ENCODE peak calls at places on chromosomes 4 and X, in nine cellular contexts. J is ascending aorta, H is psoas muscle, S is K562, K is left lung, D is fibroblast of lung, R is neural progenitor cell, X is pancreas, V is astrocyte. O is an unnamed sample. For H3K27me3, the result is how much of the 10 kb centered on the place peaks cover.

GRCh38 chrX:11412715-11413623 is 119.8 kb downstream of the AMELX start:
- DNase-seq in J (no peak), H (no peak), S (peak), K (no peak), D (no peak), R (no peak), X (no peak), V (peak), O (no peak)

GRCh38 chr4:8208565-8208964 is 9.5 kb downstream of the SH3TC1 start:
- DNase-seq in J (no peak), H (no peak), S (no peak), K (no peak), D (no peak), R (no peak), X (no peak), V (no peak), O (no peak)

GRCh38 chrX:20285513-20285912 is 18.8 kb upstream of the RPS6KA3 start:
- DNase-seq in J (no peak), H (no peak), S (no peak), K (no peak), D (no peak), R (no peak), X (no peak), V (no peak), O (no peak)

GRCh38 chr4:52996261-52997131 is 134.4 kb downstream of the RASL11B start:
- DNase-seq in J (peak), H (peak), S (no peak), K (no peak), D (peak), R (no peak), X (peak), V (peak), O (peak)

GRCh38 chrX:17278961-17279360 is 96.0 kb upstream of the NHS start:
- DNase-seq in J (no peak), H (no peak), S (no peak), K (no peak), D (no peak), R (no peak), X (no peak), V (no peak), O (no peak)

GRCh38 chr4:61520688-61521160 is 320.6 kb downstream of the ADGRL3 start:
- DNase-seq in J (no peak), H (no peak), S (no peak), K (peak), D (peak), R (no peak), X (no peak), V (peak), O (no peak)

GRCh38 chr4:177356191-177356590 is 46.5 kb downstream of the NEIL3 start:
- DNase-seq in J (no peak), H (no peak), S (no peak), K (no peak), D (peak), R (no peak), X (no peak), V (peak), O (no peak)

GRCh38 chr4:22466582-22466981 is 49.3 kb downstream of the ADGRA3 start:
- DNase-seq in J (no peak), H (no peak), S (no peak), K (no peak), D (no peak), R (no peak), X (no peak), V (no peak), O (no peak)

GRCh38 chr4:128286474-128287158 is 997 bp downstream of the PGRMC2 start:
- DNase-seq in J (no peak), H (no peak), S (peak), K (no peak), D (peak), R (peak), X (no peak), V (peak), O (no peak)

GRCh38 chr4:59091376-59092142 is 1981.4 kb upstream of the IGFBP7 start:
- DNase-seq in J (no peak), H (no peak), S (no peak), K (no peak), D (no peak), R (no peak), X (no peak), V (no peak), O (peak)

GRCh38 chrX:109886122-109886761 is 116.7 kb upstream of the TMEM164 start:
- DNase-seq in J (no peak), H (no peak), S (peak), K (no peak), D (peak), R (peak), X (peak), V (no peak), O (peak)

GRCh38 chrX:39600222-39600621 is 497.5 kb downstream of the BCOR start:
- DNase-seq in J (no peak), H (no peak), S (no peak), K (no peak), D (no peak), R (no peak), X (no peak), V (no peak), O (no peak)

GRCh38 chr4:30863031-30863430 is 142.9 kb downstream of the PCDH7 start:
- DNase-seq in J (no peak), H (no peak), S (no peak), K (no peak), D (peak), R (no peak), X (no peak), V (peak), O (no peak)

GRCh38 chr4:114386637-114387233 is 211.9 kb upstream of the UGT8 start:
- DNase-seq in J (no peak), H (no peak), S (peak), K (no peak), D (peak), R (peak), X (no peak), V (peak), O (peak)

GRCh38 chr4:110510955-110511544 is 35.1 kb downstream of the ENPEP start:
- DNase-seq in J (no peak), H (no peak), S (peak), K (no peak), D (peak), R (peak), X (no peak), V (peak), O (no peak)

GRCh38 chrX:617891-618290 is 12.7 kb upstream of the SHOX start:
- DNase-seq in J (no peak), H (no peak), S (no peak), K (no peak), D (no peak), R (no peak), X (no peak), V (no peak), O (no peak)

GRCh38 chrX:8868070-8868795 is 67.0 kb upstream of the FAM9A start:
- DNase-seq in J (no peak), H (no peak), S (no peak), K (no peak), D (peak), R (no peak), X (no peak), V (peak), O (no peak)

GRCh38 chr4:68342139-68342538 is 7.8 kb downstream of the YTHDC1 start:
- DNase-seq in J (no peak), H (no peak), S (peak), K (peak), D (peak), R (peak), X (peak), V (peak), O (no peak)

GRCh38 chr4:112167790-112168189 is 22.5 kb downstream of the FAM241A start:
- DNase-seq in J (no peak), H (no peak), S (no peak), K (no peak), D (no peak), R (no peak), X (no peak), V (no peak), O (no peak)

GRCh38 chr4:47160095-47160494 is 128.7 kb downstream of the GABRB1 start:
- DNase-seq in J (no peak), H (no peak), S (no peak), K (no peak), D (no peak), R (no peak), X (no peak), V (peak), O (no peak)

GRCh38 chr4:184267673-184268573 is 50.2 kb upstream of the ENPP6 start:
- DNase-seq in J (peak), H (no peak), S (peak), K (peak), D (peak), R (no peak), X (no peak), V (peak), O (peak)

GRCh38 chr4:53943345-53944085 is 120.9 kb downstream of the CHIC2 start:
- DNase-seq in J (no peak), H (no peak), S (no peak), K (no peak), D (peak), R (no peak), X (no peak), V (peak), O (no peak)

GRCh38 chr4:89136525-89136924 is 25.2 kb downstream of the TIGD2 start:
- DNase-seq in J (no peak), H (no peak), S (no peak), K (no peak), D (no peak), R (no peak), X (no peak), V (peak), O (no peak)

GRCh38 chr4:40409835-40410234 is 74.7 kb downstream of the CHRNA9 start:
- DNase-seq in J (no peak), H (no peak), S (no peak), K (no peak), D (peak), R (no peak), X (no peak), V (peak), O (no peak)

GRCh38 chr4:67911128-67911527 is 27.3 kb upstream of the TMPRSS11D start:
- DNase-seq in J (no peak), H (no peak), S (no peak), K (no peak), D (no peak), R (no peak), X (no peak), V (no peak), O (no peak)

GRCh38 chr4:88963817-88964216 is 93.2 kb downstream of the FAM13A start:
- DNase-seq in J (no peak), H (no peak), S (no peak), K (no peak), D (peak), R (no peak), X (no peak), V (no peak), O (no peak)

GRCh38 chr4:33133723-33134122 is 2413.6 kb downstream of the PCDH7 start:
- DNase-seq in J (no peak), H (no peak), S (no peak), K (no peak), D (no peak), R (peak), X (no peak), V (no peak), O (no peak)

GRCh38 chr4:154577324-154577723 is 13.2 kb downstream of the FGA start:
- DNase-seq in J (no peak), H (no peak), S (no peak), K (no peak), D (no peak), R (no peak), X (no peak), V (no peak), O (no peak)
- H3K27me3 ChIP-seq in J (under half), H (under half), S (under half), K (under half), D (under half), R (under half), X (under half), V (under half), O (under half)

GRCh38 chrX:129577877-129578276 is 37.8 kb downstream of the OCRL start:
- DNase-seq in J (no peak), H (no peak), S (peak), K (no peak), D (no peak), R (no peak), X (no peak), V (no peak), O (no peak)
- H3K27me3 ChIP-seq in J (under half), H (under half), S (under half), K (under half), D (under half), R (under half), X (under half), V (under half), O (under half)

GRCh38 chr4:42399393-42399792 is 2.1 kb downstream of the SHISA3 start:
- DNase-seq in J (no peak), H (no peak), S (no peak), K (no peak), D (no peak), R (peak), X (no peak), V (no peak), O (no peak)
- H3K27me3 ChIP-seq in J (under half), H (half or more), S (under half), K (half or more), D (under half), R (half or more), X (under half), V (under half), O (under half)

GRCh38 chrX:153861733-153862300 is 24.2 kb downstream of the L1CAM start:
- DNase-seq in J (peak), H (no peak), S (no peak), K (no peak), D (no peak), R (no peak), X (no peak), V (no peak), O (peak)

GRCh38 chrX:153864101-153864500 is 21.9 kb downstream of the L1CAM start:
- DNase-seq in J (peak), H (no peak), S (no peak), K (no peak), D (no peak), R (no peak), X (no peak), V (no peak), O (peak)

GRCh38 chrX:153863251-153863991 is 22.6 kb downstream of the L1CAM start:
- DNase-seq in J (peak), H (no peak), S (no peak), K (no peak), D (no peak), R (no peak), X (no peak), V (no peak), O (peak)

GRCh38 chrX:153861147-153861546 is 24.8 kb downstream of the L1CAM start:
- DNase-seq in J (peak), H (no peak), S (no peak), K (no peak), D (no peak), R (no peak), X (no peak), V (no peak), O (peak)

DNA sequence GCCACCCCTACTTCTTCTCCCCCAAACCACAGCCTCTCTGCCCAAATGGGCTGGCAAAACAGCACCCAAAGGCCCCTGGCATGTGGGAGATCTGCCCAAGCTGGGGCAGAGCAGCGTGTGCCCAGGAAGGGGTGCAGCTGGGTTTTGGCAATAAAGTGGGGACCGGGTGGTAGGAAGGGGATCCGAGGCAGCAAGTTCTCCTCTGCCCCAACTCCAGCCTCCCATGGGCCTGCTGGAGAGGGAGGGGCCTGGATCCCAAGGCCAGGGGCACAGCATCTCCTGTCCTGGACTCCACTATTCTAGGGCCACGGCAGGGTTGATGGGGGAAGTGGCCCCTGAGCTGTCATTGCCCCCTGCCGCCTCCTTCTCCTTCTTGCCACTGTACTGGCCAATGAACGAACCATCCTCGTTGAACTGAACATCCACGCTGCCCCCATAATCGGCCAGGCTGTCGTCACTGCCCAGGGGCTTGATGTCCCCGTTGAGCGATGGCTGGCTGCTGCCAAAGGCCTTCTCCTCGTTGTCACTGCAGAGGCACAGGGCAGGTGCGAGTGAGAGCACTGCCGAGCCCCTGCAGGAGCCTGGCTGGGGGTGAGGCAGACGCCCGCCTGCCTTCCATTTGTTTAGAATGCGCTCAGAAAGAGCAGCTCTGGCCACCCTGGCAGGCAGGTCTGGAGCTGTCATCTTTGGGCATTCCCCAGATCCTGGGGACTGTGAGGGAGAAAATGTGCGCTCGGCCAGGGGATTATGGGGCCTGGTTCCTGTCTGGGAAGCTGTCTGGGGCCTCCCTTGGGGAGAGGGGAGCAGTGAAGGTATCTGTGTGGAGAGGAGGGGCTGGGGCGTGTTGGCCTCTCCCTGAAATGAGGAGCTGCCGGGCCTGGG is 23.4 kb downstream of the L1CAM start:
- DNase-seq in J (peak), H (no peak), S (no peak), K (no peak), D (no peak), R (peak), X (no peak), V (no peak), O (peak)
- H3K27me3 ChIP-seq in J (under half), H (under half), S (under half), K (under half), D (under half), R (under half), X (under half), V (under half), O (under half)

DNA sequence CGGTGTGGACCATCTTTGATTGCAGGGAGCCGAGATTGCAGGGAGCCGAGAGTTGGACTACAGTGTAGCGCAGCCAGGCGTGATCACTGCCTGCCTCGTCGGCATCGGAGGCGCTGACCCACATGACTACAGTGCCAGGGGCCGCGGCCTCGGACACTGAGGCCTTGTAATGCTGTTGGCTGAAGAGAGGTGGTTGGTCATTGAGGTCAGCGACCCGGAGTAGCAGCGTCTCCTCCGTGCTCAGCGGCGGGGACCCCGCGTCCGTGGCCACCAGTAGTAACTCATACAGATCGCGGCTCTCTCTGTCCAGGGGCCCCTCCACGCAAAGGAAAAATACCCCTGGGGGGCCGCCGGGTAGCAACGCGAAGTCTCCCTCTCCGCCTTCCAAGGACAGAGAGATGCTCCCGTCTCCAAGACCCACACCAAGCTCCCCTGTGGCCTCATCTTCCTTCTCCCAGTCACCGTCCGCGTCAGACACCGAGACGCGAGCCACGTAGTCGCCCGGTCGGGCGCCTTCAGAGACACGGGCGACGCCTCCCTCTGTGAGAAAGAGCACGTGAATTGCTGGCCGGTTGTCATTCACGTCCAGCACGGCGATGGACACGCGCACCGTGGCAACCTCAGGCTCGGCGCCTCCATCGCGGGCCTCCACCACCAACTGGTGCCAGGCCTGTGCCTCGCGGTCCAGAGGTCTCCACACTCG is 1.9 kb downstream of the DCHS2 start:
- DNase-seq in J (no peak), H (peak), S (no peak), K (no peak), D (no peak), R (no peak), X (no peak), V (no peak), O (no peak)
- H3K27me3 ChIP-seq in J (under half), H (half or more), S (under half), K (under half), D (under half), R (half or more), X (under half), V (under half), O (under half)

GRCh38 chr4:146634825-146635224 is 3.9 kb upstream of the POU4F2 start:
- DNase-seq in J (no peak), H (no peak), S (no peak), K (no peak), D (no peak), R (no peak), X (no peak), V (no peak), O (no peak)
- H3K27me3 ChIP-seq in J (under half), H (half or more), S (under half), K (half or more), D (under half), R (half or more), X (under half), V (half or more), O (half or more)

DNA sequence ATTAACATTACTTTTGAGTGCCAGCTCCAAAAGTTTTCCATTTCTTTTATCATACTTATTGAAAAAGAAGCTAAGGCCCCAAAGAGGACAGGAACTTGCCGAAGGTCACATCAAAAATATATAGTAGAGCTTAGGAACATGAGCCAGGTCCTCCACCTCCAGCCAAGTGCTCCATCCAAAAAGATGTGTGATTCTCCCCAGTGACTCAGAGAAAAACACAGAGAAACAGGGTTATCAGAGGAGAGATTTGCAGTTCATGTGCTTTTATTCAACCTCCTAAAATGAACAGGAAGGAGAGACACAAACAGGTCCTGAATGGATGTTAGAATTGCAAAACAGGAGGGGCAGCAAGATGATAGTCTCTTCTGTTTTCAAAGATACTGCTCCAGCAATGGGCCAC is 19.6 kb upstream of the FGF16 start:
- DNase-seq in J (no peak), H (no peak), S (no peak), K (no peak), D (no peak), R (no peak), X (no peak), V (no peak), O (no peak)
- H3K27me3 ChIP-seq in J (under half), H (under half), S (under half), K (under half), D (under half), R (under half), X (under half), V (under half), O (under half)

GRCh38 chr4:48481581-48481980 is 1.6 kb upstream of the SLC10A4 start:
- DNase-seq in J (no peak), H (no peak), S (peak), K (no peak), D (no peak), R (no peak), X (no peak), V (no peak), O (peak)
- H3K27me3 ChIP-seq in J (under half), H (under half), S (under half), K (under half), D (under half), R (half or more), X (under half), V (under half), O (under half)

DNA sequence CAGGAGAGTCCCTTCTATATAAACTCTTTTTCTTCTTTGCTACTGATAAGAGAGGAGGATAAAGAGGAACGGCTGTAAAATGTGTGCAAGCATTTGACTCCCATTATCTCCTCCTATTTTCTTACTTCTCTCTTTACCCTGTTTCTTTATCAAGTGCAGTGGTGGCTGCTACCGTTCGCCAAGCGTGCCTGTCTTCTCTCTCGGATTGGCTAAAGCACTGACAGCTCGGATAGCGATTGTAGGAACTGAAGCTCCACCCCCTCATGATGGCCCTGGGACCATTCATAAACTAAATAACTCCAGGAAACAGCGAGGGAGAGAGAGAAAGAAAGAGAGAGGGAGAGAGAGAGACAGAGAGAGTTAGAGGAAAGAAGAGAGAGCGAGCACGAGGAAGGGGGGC is 340 bp upstream of the MAB21L2 start:
- DNase-seq in J (no peak), H (no peak), S (no peak), K (no peak), D (peak), R (peak), X (no peak), V (peak), O (peak)
- H3K27me3 ChIP-seq in J (under half), H (under half), S (under half), K (under half), D (under half), R (under half), X (under half), V (under half), O (under half)

GRCh38 chr4:182141623-182142022 is 101.6 kb upstream of the TENM3 start:
- DNase-seq in J (no peak), H (no peak), S (no peak), K (no peak), D (peak), R (no peak), X (no peak), V (no peak), O (no peak)
- H3K27me3 ChIP-seq in J (under half), H (half or more), S (under half), K (half or more), D (under half), R (under half), X (under half), V (under half), O (under half)

O was measured in BE2C.